ENCODE peak calls at places on chromosomes 6 and 20, in seven cellular contexts. One of them, this sample, is unnamed.

GRCh38 chr6:1609662-1610496 is at the start of gene FOXC1:
- DNase-seq in HT1080: peak
- DNase-seq in EH: peak
- DNase-seq in foreskin keratinocyte: peak
- DNase-seq in stimulated activated naive CD8-positive, alpha-beta T cell treated with anti-CD3 and anti-CD28 coated beads, Interleukin-15, amount 100 ng/mL, for 72 hours: no peak
- DNase-seq in fibroblast of the aortic adventitia: peak
- DNase-seq in H9: peak
- DNase-seq in this sample: peak

GRCh38 chr20:63273635-63274380 is 1.2 kb downstream of the ARFGAP1 start:
- DNase-seq in H9: no peak
- DNase-seq in stimulated activated naive CD8-positive, alpha-beta T cell treated with anti-CD3 and anti-CD28 coated beads, Interleukin-15, amount 100 ng/mL, for 72 hours: no peak
- DNase-seq in EH: peak
- DNase-seq in fibroblast of the aortic adventitia: peak
- DNase-seq in HT1080: peak
- DNase-seq in foreskin keratinocyte: peak
- DNase-seq in this sample: peak

GRCh38 chr20:16922834-16923233 is 174.7 kb downstream of the OTOR start:
- DNase-seq in stimulated activated naive CD8-positive, alpha-beta T cell treated with anti-CD3 and anti-CD28 coated beads, Interleukin-15, amount 100 ng/mL, for 72 hours: no peak
- DNase-seq in EH: peak
- DNase-seq in HT1080: peak
- DNase-seq in foreskin keratinocyte: peak
- DNase-seq in H9: no peak
- DNase-seq in fibroblast of the aortic adventitia: peak
- DNase-seq in this sample: peak

GRCh38 chr6:132537145-132537544 is 932 bp upstream of the TAAR9 start:
- DNase-seq in fibroblast of the aortic adventitia: no peak
- DNase-seq in foreskin keratinocyte: no peak
- DNase-seq in stimulated activated naive CD8-positive, alpha-beta T cell treated with anti-CD3 and anti-CD28 coated beads, Interleukin-15, amount 100 ng/mL, for 72 hours: no peak
- DNase-seq in HT1080: no peak
- DNase-seq in EH: no peak
- DNase-seq in H9: no peak
- DNase-seq in this sample: no peak

GRCh38 chr6:18742406-18742805 is 355.3 kb downstream of the RNF144B start:
- DNase-seq in H9: no peak
- DNase-seq in HT1080: peak
- DNase-seq in EH: no peak
- DNase-seq in foreskin keratinocyte: peak
- DNase-seq in stimulated activated naive CD8-positive, alpha-beta T cell treated with anti-CD3 and anti-CD28 coated beads, Interleukin-15, amount 100 ng/mL, for 72 hours: no peak
- DNase-seq in fibroblast of the aortic adventitia: peak
- DNase-seq in this sample: peak

GRCh38 chr6:131740161-131740560 is 29.3 kb upstream of the CTAGE9 start:
- DNase-seq in EH: peak
- DNase-seq in HT1080: peak
- DNase-seq in fibroblast of the aortic adventitia: no peak
- DNase-seq in foreskin keratinocyte: no peak
- DNase-seq in stimulated activated naive CD8-positive, alpha-beta T cell treated with anti-CD3 and anti-CD28 coated beads, Interleukin-15, amount 100 ng/mL, for 72 hours: no peak
- DNase-seq in H9: no peak
- DNase-seq in this sample: peak

GRCh38 chr6:44739163-44739562 is 351.7 kb downstream of the CDC5L start:
- DNase-seq in HT1080: no peak
- DNase-seq in stimulated activated naive CD8-positive, alpha-beta T cell treated with anti-CD3 and anti-CD28 coated beads, Interleukin-15, amount 100 ng/mL, for 72 hours: no peak
- DNase-seq in fibroblast of the aortic adventitia: no peak
- DNase-seq in EH: no peak
- DNase-seq in foreskin keratinocyte: no peak
- DNase-seq in H9: no peak
- DNase-seq in this sample: no peak

GRCh38 chr6:41728073-41728936 is 7.1 kb downstream of the TFEB start:
- DNase-seq in fibroblast of the aortic adventitia: no peak
- DNase-seq in H9: no peak
- DNase-seq in HT1080: no peak
- DNase-seq in foreskin keratinocyte: no peak
- DNase-seq in EH: no peak
- DNase-seq in stimulated activated naive CD8-positive, alpha-beta T cell treated with anti-CD3 and anti-CD28 coated beads, Interleukin-15, amount 100 ng/mL, for 72 hours: no peak
- DNase-seq in this sample: no peak

GRCh38 chr6:145669627-145670034 is 65.7 kb downstream of the EPM2A start:
- DNase-seq in stimulated activated naive CD8-positive, alpha-beta T cell treated with anti-CD3 and anti-CD28 coated beads, Interleukin-15, amount 100 ng/mL, for 72 hours: no peak
- DNase-seq in fibroblast of the aortic adventitia: peak
- DNase-seq in foreskin keratinocyte: peak
- DNase-seq in HT1080: peak
- DNase-seq in H9: no peak
- DNase-seq in EH: peak
- DNase-seq in this sample: peak

GRCh38 chr20:22248052-22248667 is 336.2 kb downstream of the FOXA2 start:
- DNase-seq in foreskin keratinocyte: no peak
- DNase-seq in H9: no peak
- DNase-seq in HT1080: no peak
- DNase-seq in EH: no peak
- DNase-seq in fibroblast of the aortic adventitia: peak
- DNase-seq in stimulated activated naive CD8-positive, alpha-beta T cell treated with anti-CD3 and anti-CD28 coated beads, Interleukin-15, amount 100 ng/mL, for 72 hours: no peak
- DNase-seq in this sample: peak

GRCh38 chr6:99019341-99019740 is 71.6 kb upstream of the FBXL4 start:
- DNase-seq in foreskin keratinocyte: peak
- DNase-seq in fibroblast of the aortic adventitia: peak
- DNase-seq in stimulated activated naive CD8-positive, alpha-beta T cell treated with anti-CD3 and anti-CD28 coated beads, Interleukin-15, amount 100 ng/mL, for 72 hours: no peak
- DNase-seq in HT1080: peak
- DNase-seq in EH: no peak
- DNase-seq in H9: no peak
- DNase-seq in this sample: peak

GRCh38 chr20:17735959-17736621 is 36.3 kb downstream of the BANF2 start:
- DNase-seq in fibroblast of the aortic adventitia: no peak
- DNase-seq in stimulated activated naive CD8-positive, alpha-beta T cell treated with anti-CD3 and anti-CD28 coated beads, Interleukin-15, amount 100 ng/mL, for 72 hours: no peak
- DNase-seq in HT1080: peak
- DNase-seq in EH: peak
- DNase-seq in foreskin keratinocyte: no peak
- DNase-seq in H9: no peak
- DNase-seq in this sample: peak

GRCh38 chr20:3071266-3071609 is 182 bp upstream of the OXT start:
- DNase-seq in foreskin keratinocyte: no peak
- DNase-seq in H9: no peak
- DNase-seq in HT1080: no peak
- DNase-seq in EH: no peak
- DNase-seq in fibroblast of the aortic adventitia: no peak
- DNase-seq in stimulated activated naive CD8-positive, alpha-beta T cell treated with anti-CD3 and anti-CD28 coated beads, Interleukin-15, amount 100 ng/mL, for 72 hours: no peak
- DNase-seq in this sample: no peak

GRCh38 chr20:16761305-16761829 is 13.2 kb downstream of the OTOR start:
- DNase-seq in foreskin keratinocyte: peak
- DNase-seq in HT1080: peak
- DNase-seq in H9: peak
- DNase-seq in EH: peak
- DNase-seq in fibroblast of the aortic adventitia: peak
- DNase-seq in stimulated activated naive CD8-positive, alpha-beta T cell treated with anti-CD3 and anti-CD28 coated beads, Interleukin-15, amount 100 ng/mL, for 72 hours: peak
- DNase-seq in this sample: peak

GRCh38 chr6:69584913-69585729 is 211.7 kb downstream of the LMBRD1 start:
- DNase-seq in fibroblast of the aortic adventitia: no peak
- DNase-seq in HT1080: peak
- DNase-seq in H9: no peak
- DNase-seq in EH: peak
- DNase-seq in foreskin keratinocyte: no peak
- DNase-seq in stimulated activated naive CD8-positive, alpha-beta T cell treated with anti-CD3 and anti-CD28 coated beads, Interleukin-15, amount 100 ng/mL, for 72 hours: no peak
- DNase-seq in this sample: no peak

GRCh38 chr6:158786645-158787304 is 32.4 kb downstream of the EZR start:
- DNase-seq in foreskin keratinocyte: no peak
- DNase-seq in EH: no peak
- DNase-seq in stimulated activated naive CD8-positive, alpha-beta T cell treated with anti-CD3 and anti-CD28 coated beads, Interleukin-15, amount 100 ng/mL, for 72 hours: no peak
- DNase-seq in HT1080: no peak
- DNase-seq in H9: no peak
- DNase-seq in fibroblast of the aortic adventitia: no peak
- DNase-seq in this sample: no peak

GRCh38 chr6:130482645-130483390 is 117.0 kb downstream of the TMEM200A start:
- DNase-seq in H9: no peak
- DNase-seq in foreskin keratinocyte: peak
- DNase-seq in EH: peak
- DNase-seq in HT1080: peak
- DNase-seq in stimulated activated naive CD8-positive, alpha-beta T cell treated with anti-CD3 and anti-CD28 coated beads, Interleukin-15, amount 100 ng/mL, for 72 hours: no peak
- DNase-seq in fibroblast of the aortic adventitia: peak
- DNase-seq in this sample: peak